ENCODE peak calls at places on chromosomes 4 and X, in four cellular contexts. D is dermis blood vessel endothelial cell, S is AG08396, Q is midbrain. V is an unnamed sample.

GRCh38 chr4:5137927-5138326 is 86.6 kb downstream of the STK32B start:
- DNase-seq in S (no peak), Q (no peak), D (no peak), V (no peak)

GRCh38 chrX:28347526-28347925 is 239.7 kb upstream of the IL1RAPL1 start:
- DNase-seq in S (no peak), D (no peak), Q (no peak), V (no peak)

GRCh38 chrX:129833153-129834004 is 10.3 kb downstream of the ZDHHC9 start:
- DNase-seq in Q (peak), S (peak), D (no peak), V (no peak)

GRCh38 chr4:78845469-78845868 is 69.3 kb downstream of the BMP2K start:
- DNase-seq in Q (no peak), D (no peak), S (no peak), V (no peak)

GRCh38 chrX:68375803-68376202 is 57.5 kb downstream of the OPHN1 start:
- DNase-seq in D (no peak), Q (no peak), S (no peak), V (no peak)

GRCh38 chr4:40990899-40991265 is 223.5 kb downstream of the APBB2 start:
- DNase-seq in D (no peak), Q (no peak), S (no peak), V (no peak)

GRCh38 chrX:119693032-119693995 is at the start of gene SEPTIN6:
- DNase-seq in D (peak), S (peak), Q (peak), V (peak)

GRCh38 chrX:13007519-13008188 is 32.7 kb downstream of the TMSB4X start:
- DNase-seq in D (no peak), Q (no peak), S (no peak), V (no peak)

GRCh38 chr4:80989921-80990544 is 40.5 kb upstream of the BMP3 start:
- DNase-seq in S (peak), D (peak), Q (peak), V (no peak)

GRCh38 chr4:38621004-38621684 is 42.9 kb upstream of the KLF3 start:
- DNase-seq in S (peak), D (no peak), Q (no peak), V (no peak)

GRCh38 chr4:6324999-6325790 is 55.5 kb downstream of the WFS1 start:
- DNase-seq in S (no peak), Q (no peak), D (peak), V (no peak)

GRCh38 chrX:64580035-64580434 is 184.8 kb upstream of the MTMR8 start:
- DNase-seq in D (no peak), S (no peak), Q (no peak), V (no peak)

GRCh38 chrX:10569946-10570345 is 50.4 kb downstream of the MID1 start:
- DNase-seq in Q (no peak), S (no peak), D (peak), V (no peak)

GRCh38 chrX:97563531-97564133 is 679.9 kb downstream of the RPA4 start:
- DNase-seq in D (peak), S (peak), Q (peak), V (peak)

GRCh38 chr4:153421980-153422379 is 44.2 kb upstream of the TMEM131L start:
- DNase-seq in Q (no peak), S (no peak), D (no peak), V (no peak)

GRCh38 chr4:43331226-43332078 is 438.9 kb downstream of the GRXCR1 start:
- DNase-seq in S (peak), Q (no peak), D (no peak), V (no peak)

GRCh38 chrX:153560000-153560399 is 38.9 kb downstream of the CCNQ start:
- DNase-seq in Q (no peak), S (no peak), D (no peak), V (no peak)

GRCh38 chr4:26028793-26029511 is 114.9 kb downstream of the SMIM20 start:
- DNase-seq in Q (peak), S (peak), D (peak), V (no peak)

GRCh38 chr4:172982151-172982590 is 186.4 kb upstream of the GALNT7 start:
- DNase-seq in S (peak), D (peak), Q (no peak), V (no peak)

GRCh38 chrX:103904301-103904700 is 58.1 kb upstream of the TMSB15B start:
- DNase-seq in Q (no peak), D (no peak), S (no peak), V (no peak)

GRCh38 chr4:159267940-159268327 is 165.1 kb downstream of the RAPGEF2 start:
- DNase-seq in Q (peak), S (no peak), D (no peak), V (no peak)

GRCh38 chrX:40098264-40099045 is 697 bp upstream of the BCOR start:
- DNase-seq in D (peak), S (peak), Q (peak), V (peak)

GRCh38 chr4:907691-908437 is 24.3 kb downstream of the GAK start:
- DNase-seq in D (peak), S (no peak), Q (no peak), V (no peak)

GRCh38 chr4:182400754-182401153 is 157.6 kb downstream of the TENM3 start:
- DNase-seq in S (no peak), Q (no peak), D (no peak), V (no peak)

GRCh38 chr4:5730993-5731975 is 20.3 kb downstream of the EVC start:
- DNase-seq in Q (no peak), D (no peak), S (no peak), V (no peak)

GRCh38 chr4:15536552-15537499 is 67.1 kb downstream of the CC2D2A start:
- DNase-seq in Q (no peak), S (no peak), D (no peak), V (no peak)

GRCh38 chr4:53141308-53141707 is 224.6 kb downstream of the SCFD2 start:
- DNase-seq in D (no peak), S (no peak), Q (no peak), V (no peak)

GRCh38 chr4:185822791-185823190 is 10.8 kb upstream of the SORBS2 start:
- DNase-seq in D (peak), S (no peak), Q (no peak), V (no peak)

GRCh38 chr4:185774076-185774731 is 37.8 kb downstream of the SORBS2 start:
- DNase-seq in S (no peak), D (peak), Q (no peak), V (no peak)

V was measured in GDM1.